ENCODE peak calls at places on chromosomes 1 and 21, in nine cellular contexts. Y is EL; X is CD4-positive, CD25-positive, alpha-beta regulatory T cell; D is CD8-positive, alpha-beta memory T cell; V is activated CD4-positive, alpha-beta memory T cell treated with anti-CD3 and anti-CD28 coated beads for 36 hours; G is HTR-8/SVneo; R is activated naive CD4-positive, alpha-beta T cell; N is CD4-positive, alpha-beta memory T cell; T is ELR. A is an unnamed sample.

GRCh38 chr1:81978945-81979344 is 178.2 kb downstream of the ADGRL2 start:
- DNase-seq in Y (no peak), D (no peak), V (no peak), T (no peak), X (no peak), G (no peak), N (no peak), R (no peak), A (no peak)

GRCh38 chr1:111733183-111733995 is 5.8 kb downstream of the INKA2 start:
- DNase-seq in N (no peak), Y (peak; percentile 97), R (no peak), T (peak; percentile 91), D (no peak), G (no peak), V (no peak), X (no peak), A (no peak)

GRCh38 chr1:190679444-190679843 is 201.8 kb upstream of the BRINP3 start:
- DNase-seq in D (no peak), Y (no peak), N (no peak), T (peak; percentile 49), R (no peak), G (no peak), V (no peak), X (no peak), A (no peak)

GRCh38 chr1:229223498-229223897 is 47.4 kb upstream of the RAB4A start:
- DNase-seq in V (no peak), T (no peak), D (no peak), Y (no peak), G (no peak), X (no peak), R (no peak), N (no peak), A (no peak)

GRCh38 chr1:243748706-243749283 is 101.2 kb downstream of the AKT3 start:
- DNase-seq in Y (peak; percentile 73), N (no peak), G (peak; percentile 64), X (peak; percentile 46), V (no peak), R (no peak), T (peak; percentile 83), D (no peak), A (peak; percentile 73)

GRCh38 chr1:30779294-30780071 is 21.9 kb upstream of the LAPTM5 start:
- DNase-seq in R (peak; percentile 93), V (peak; percentile 96), G (peak; percentile 73), T (peak; percentile 74), X (peak; percentile 84), D (peak; percentile 91), Y (peak; percentile 73), N (peak; percentile 85), A (peak; percentile 68)

GRCh38 chr1:209172286-209172685 is 411.2 kb upstream of the CAMK1G start:
- DNase-seq in X (no peak), D (no peak), N (no peak), Y (peak; percentile 36), T (peak; percentile 36), R (no peak), G (no peak), V (no peak), A (no peak)

GRCh38 chr1:18901952-18902522 is 318 bp downstream of the ALDH4A1 start:
- DNase-seq in T (peak; percentile 35), D (no peak), Y (peak; percentile 39), G (peak; percentile 24), X (no peak), V (no peak), N (no peak), R (no peak), A (no peak)

GRCh38 chr1:94362466-94363058 is 55.6 kb upstream of the ABCD3 start:
- DNase-seq in T (peak; percentile 58), D (no peak), N (no peak), Y (peak; percentile 63), X (no peak), G (no peak), V (no peak), R (no peak), A (no peak)

GRCh38 chr1:119768778-119769177 is at the start of gene HMGCS2:
- DNase-seq in N (no peak), G (no peak), X (no peak), D (no peak), T (no peak), Y (no peak), V (no peak), R (no peak), A (peak; percentile 75)

GRCh38 chr1:87787551-87787950 is 458.9 kb downstream of the LMO4 start:
- DNase-seq in G (no peak), D (no peak), V (no peak), T (peak; percentile 39), N (no peak), Y (peak; percentile 15), X (no peak), R (no peak), A (no peak)

GRCh38 chr1:67572594-67573221 is 112.3 kb upstream of the GADD45A start:
- DNase-seq in Y (no peak), D (no peak), V (no peak), R (no peak), T (no peak), X (no peak), G (no peak), N (no peak), A (no peak)

GRCh38 chr1:76826072-76826827 is 41.0 kb upstream of the ST6GALNAC5 start:
- DNase-seq in G (no peak), X (no peak), R (no peak), Y (peak; percentile 75), T (peak; percentile 76), N (no peak), D (no peak), V (no peak), A (no peak)

GRCh38 chr1:27343639-27344025 is 1.8 kb downstream of the SYTL1 start:
- DNase-seq in Y (no peak), T (no peak), R (no peak), D (no peak), G (no peak), X (no peak), N (no peak), V (no peak), A (no peak)

GRCh38 chr1:88175631-88176226 is 508.3 kb upstream of the PKN2 start:
- DNase-seq in T (no peak), D (no peak), V (no peak), Y (peak; percentile 13), X (no peak), G (no peak), N (no peak), R (no peak), A (peak; percentile 76)

GRCh38 chr1:199549424-199549823 is 478.1 kb upstream of the NR5A2 start:
- DNase-seq in Y (no peak), X (no peak), V (no peak), R (no peak), T (no peak), D (no peak), N (no peak), G (no peak), A (no peak)

GRCh38 chr1:181134543-181135461 is 46.3 kb downstream of the IER5 start:
- DNase-seq in V (peak; percentile 60), D (no peak), T (no peak), Y (peak; percentile 74), X (peak; percentile 3), G (peak; percentile 83), R (no peak), N (no peak), A (peak; percentile 90)

GRCh38 chr21:43922949-43923348 is 57.9 kb downstream of the AGPAT3 start:
- DNase-seq in N (no peak), T (no peak), R (no peak), D (no peak), X (no peak), V (no peak), Y (no peak), G (no peak), A (no peak)

GRCh38 chr1:97071163-97071562 is 349.6 kb downstream of the PTBP2 start:
- DNase-seq in X (no peak), G (no peak), Y (peak; percentile 42), V (no peak), T (peak; percentile 41), D (no peak), R (no peak), N (no peak), A (no peak)

GRCh38 chr1:51234721-51235425 is 1.2 kb upstream of the RNF11 start:
- DNase-seq in T (peak; percentile 71), Y (peak; percentile 66), R (peak; percentile 41), D (no peak), X (peak; percentile 13), G (no peak), N (peak; percentile 55), V (peak; percentile 81), A (peak; percentile 80)

GRCh38 chr1:166354411-166354810 is 187.6 kb upstream of the FAM78B start:
- DNase-seq in V (no peak), T (no peak), R (no peak), X (no peak), G (no peak), Y (no peak), D (no peak), N (no peak), A (no peak)

GRCh38 chr1:59446257-59446901 is 149.5 kb downstream of the FGGY start:
- DNase-seq in V (no peak), N (no peak), G (no peak), X (no peak), T (peak; percentile 65), D (no peak), R (no peak), Y (peak; percentile 68), A (no peak)

GRCh38 chr1:61445269-61445825 is 279.6 kb downstream of the TM2D1 start:
- DNase-seq in D (no peak), R (no peak), T (no peak), N (no peak), X (no peak), G (no peak), V (no peak), Y (no peak), A (no peak)

GRCh38 chr1:231959225-231959884 is 332.8 kb downstream of the DISC1 start:
- DNase-seq in T (no peak), V (no peak), X (no peak), Y (no peak), N (no peak), G (no peak), D (no peak), R (no peak), A (no peak)

GRCh38 chr1:205066221-205066818 is 17.9 kb downstream of the TMEM81 start:
- DNase-seq in Y (no peak), T (peak; percentile 3), V (no peak), X (no peak), G (no peak), D (no peak), R (no peak), N (no peak), A (no peak)

GRCh38 chr1:68225781-68226180 is 6.5 kb downstream of the WLS start:
- DNase-seq in D (no peak), X (no peak), G (no peak), V (no peak), N (no peak), R (no peak), Y (no peak), T (no peak), A (no peak)

GRCh38 chr1:168609133-168609715 is 32.8 kb downstream of the XCL1 start:
- DNase-seq in N (no peak), V (no peak), R (no peak), G (no peak), X (no peak), Y (no peak), D (no peak), T (peak; percentile 14), A (no peak)

GRCh38 chr1:247111636-247112478 is 7.7 kb upstream of the ZNF669 start:
- DNase-seq in T (peak; percentile 71), D (no peak), N (no peak), G (peak; percentile 67), R (no peak), V (no peak), X (no peak), Y (peak; percentile 69), A (peak; percentile 51)